ENCODE peak calls at places on chromosomes 6 and 20, in nine cellular contexts. J is left lung, I is uterus, Y is GM23248, L is thoracic aorta, N is A549, Z is DND-41, X is pancreas, U is Peyer's patch. E is an unnamed sample.

GRCh38 chr6:40778186-40778585 is 191.0 kb upstream of the LRFN2 start:
- DNase-seq in X (no peak), Z (no peak), I (no peak), J (no peak), U (no peak), Y (peak; percentile 68), N (no peak), L (no peak), E (no peak)

GRCh38 chr20:19987046-19987445 is 30.1 kb upstream of the NAA20 start:
- DNase-seq in N (no peak), Z (no peak), I (no peak), L (no peak), U (no peak), J (no peak), Y (no peak), X (no peak), E (no peak)

GRCh38 chr20:50431066-50431450 is 79.1 kb upstream of the PTPN1 start:
- DNase-seq in U (no peak), Z (no peak), X (no peak), Y (no peak), I (no peak), J (no peak), N (no peak), L (no peak), E (no peak)

GRCh38 chr6:139510040-139510815 is 135.8 kb upstream of the CITED2 start:
- DNase-seq in I (no peak), Y (no peak), N (no peak), J (no peak), U (no peak), Z (no peak), L (no peak), X (no peak), E (peak; percentile 32)

GRCh38 chr6:57109905-57110304 is 19.9 kb downstream of the ZNF451 start:
- DNase-seq in J (no peak), N (no peak), L (no peak), Y (peak; percentile 18), X (no peak), U (no peak), I (no peak), Z (no peak), E (no peak)

GRCh38 chr6:32154514-32155161 is 697 bp downstream of the PPT2 start:
- DNase-seq in I (peak; percentile 65), Y (peak; percentile 86), L (peak; percentile 29), J (peak; percentile 83), U (peak; percentile 78), X (peak; percentile 71), Z (peak; percentile 75), N (peak; percentile 71), E (peak; percentile 82)

GRCh38 chr6:166707045-166707444 is 80.0 kb upstream of the RPS6KA2 start:
- DNase-seq in L (no peak), Z (peak; percentile 7), N (peak; percentile 35), J (peak; percentile 92), Y (peak; percentile 55), I (no peak), X (peak; percentile 56), U (no peak), E (peak; percentile 55)

GRCh38 chr6:63269470-63269869 is 50.3 kb downstream of the LGSN start:
- DNase-seq in X (no peak), L (no peak), N (no peak), Y (no peak), J (no peak), U (no peak), I (no peak), Z (no peak), E (no peak)

DNA sequence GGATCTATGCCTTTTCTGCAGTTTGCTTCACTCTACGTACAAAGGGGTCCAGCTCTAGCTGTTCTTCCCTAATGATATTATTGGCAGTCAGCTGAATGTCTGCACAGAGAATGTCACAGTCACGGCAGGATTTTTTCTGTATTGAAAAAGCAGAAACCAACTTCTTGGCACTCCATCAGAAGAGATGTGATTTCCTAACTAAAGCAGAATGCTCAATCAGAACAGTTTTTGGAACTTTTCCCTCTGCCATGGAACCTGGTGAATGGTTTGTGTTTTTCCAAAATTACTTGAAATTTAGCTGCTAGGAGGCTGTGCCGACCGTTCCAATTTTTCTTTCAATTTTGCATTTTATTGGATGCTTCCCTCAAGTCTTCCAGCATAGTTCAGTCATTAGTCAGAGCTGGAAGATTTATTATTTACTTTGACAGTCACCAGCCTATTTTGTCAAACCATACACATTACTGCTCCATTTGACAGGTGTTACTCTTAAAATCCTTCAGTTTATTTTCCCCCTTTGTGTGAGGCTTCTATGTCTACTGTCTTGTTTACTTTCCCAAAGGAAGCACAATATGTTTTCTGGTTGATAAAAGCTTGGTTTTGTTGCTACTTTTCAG is 259.6 kb upstream of the EPHA7 start:
- DNase-seq in X (no peak), J (no peak), L (no peak), I (no peak), Y (no peak), U (no peak), N (no peak), Z (no peak), E (peak; percentile 32)
- H3K4me3 ChIP-seq in X (no peak overlapping the region), J (no peak overlapping the region), L (no peak overlapping the region), I (no peak overlapping the region), Y (no peak overlapping the region), U (no peak overlapping the region), N (no peak overlapping the region), Z (no peak overlapping the region), E (peak overlapping the region; percentile 39)

GRCh38 chr6:89940225-89941027 is 46.2 kb downstream of the GJA10 start:
- DNase-seq in L (no peak), I (peak; percentile 70), X (peak; percentile 59), J (no peak), Z (peak; percentile 80), N (peak; percentile 75), Y (peak; percentile 88), U (no peak), E (peak; percentile 86)

GRCh38 chr6:89942601-89943000 is 48.3 kb downstream of the GJA10 start:
- DNase-seq in N (no peak), I (no peak), L (no peak), X (no peak), U (no peak), J (no peak), Z (no peak), Y (no peak), E (no peak)

GRCh38 chr6:89941847-89942497 is 47.7 kb downstream of the GJA10 start:
- DNase-seq in N (no peak), Y (no peak), J (no peak), I (no peak), L (no peak), U (no peak), Z (no peak), X (no peak), E (no peak)

GRCh38 chr6:89939144-89939543 is 44.9 kb downstream of the GJA10 start:
- DNase-seq in I (no peak), J (no peak), U (no peak), X (no peak), N (no peak), Y (no peak), L (no peak), Z (no peak), E (no peak)

DNA sequence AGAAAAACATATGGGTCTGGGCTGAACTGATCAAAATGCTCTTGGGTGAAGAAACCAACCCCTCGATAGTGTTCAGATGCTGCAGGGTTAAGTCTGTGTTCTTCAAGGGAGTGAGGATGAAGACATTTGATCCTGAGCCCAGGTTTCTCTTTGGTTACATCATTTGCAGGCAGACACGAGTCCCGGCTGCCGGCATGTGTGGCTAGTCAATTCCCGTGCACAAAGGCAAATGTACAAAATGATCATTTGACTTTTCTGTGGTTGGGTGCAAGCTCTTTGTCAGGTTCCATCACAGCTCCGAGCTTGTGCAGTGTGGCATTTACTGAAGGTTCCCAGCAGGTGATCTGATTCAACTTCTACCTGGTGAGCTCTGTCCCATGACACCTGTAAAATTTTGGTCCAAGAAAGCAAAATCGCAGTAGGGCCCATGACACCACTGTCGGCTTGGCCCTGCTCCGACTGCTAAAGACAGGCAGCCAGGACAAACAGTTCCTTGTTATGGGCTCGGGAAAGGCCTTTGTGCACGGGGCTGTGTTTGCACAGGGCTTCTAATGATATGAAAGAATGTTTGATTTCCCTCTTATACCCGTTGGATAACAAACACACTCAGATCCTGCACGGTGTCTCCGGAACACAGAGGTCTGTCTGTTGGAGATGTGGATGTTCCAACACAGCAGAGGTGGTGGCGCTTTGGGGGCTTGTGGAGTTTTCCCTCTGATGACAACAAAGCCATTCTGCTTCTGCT is 46.9 kb downstream of the GJA10 start:
- DNase-seq in I (peak; percentile 35), Y (peak; percentile 40), X (peak; percentile 51), Z (no peak), N (no peak), L (no peak), J (no peak), U (no peak), E (no peak)
- H3K27ac ChIP-seq in I (peak overlapping the region; percentile 37), Y (no peak overlapping the region), X (peak overlapping the region; percentile 12), Z (peak overlapping the region; percentile 40), N (peak overlapping the region; percentile 27), L (no peak overlapping the region), J (peak overlapping the region; percentile 44), U (no peak overlapping the region), E (no peak overlapping the region)

GRCh38 chr20:53826597-53827291 is 233.1 kb upstream of the ZNF217 start:
- DNase-seq in L (no peak), N (peak; percentile 72), Z (no peak), J (no peak), X (peak; percentile 31), U (no peak), I (no peak), Y (peak; percentile 26), E (no peak)

GRCh38 chr20:53826090-53826489 is 232.5 kb upstream of the ZNF217 start:
- DNase-seq in U (no peak), Z (no peak), N (no peak), I (no peak), X (no peak), L (no peak), Y (no peak), J (no peak), E (no peak)

GRCh38 chr20:53828673-53829085 is 235.0 kb upstream of the ZNF217 start:
- DNase-seq in U (no peak), J (no peak), Z (peak; percentile 41), N (peak; percentile 84), L (no peak), Y (peak; percentile 94), I (peak; percentile 35), X (peak; percentile 28), E (peak; percentile 77)

GRCh38 chr20:53827996-53828672 is 234.5 kb upstream of the ZNF217 start:
- DNase-seq in Y (peak; percentile 92), Z (no peak), U (no peak), J (no peak), I (no peak), N (peak; percentile 84), L (no peak), X (no peak), E (no peak)

DNA sequence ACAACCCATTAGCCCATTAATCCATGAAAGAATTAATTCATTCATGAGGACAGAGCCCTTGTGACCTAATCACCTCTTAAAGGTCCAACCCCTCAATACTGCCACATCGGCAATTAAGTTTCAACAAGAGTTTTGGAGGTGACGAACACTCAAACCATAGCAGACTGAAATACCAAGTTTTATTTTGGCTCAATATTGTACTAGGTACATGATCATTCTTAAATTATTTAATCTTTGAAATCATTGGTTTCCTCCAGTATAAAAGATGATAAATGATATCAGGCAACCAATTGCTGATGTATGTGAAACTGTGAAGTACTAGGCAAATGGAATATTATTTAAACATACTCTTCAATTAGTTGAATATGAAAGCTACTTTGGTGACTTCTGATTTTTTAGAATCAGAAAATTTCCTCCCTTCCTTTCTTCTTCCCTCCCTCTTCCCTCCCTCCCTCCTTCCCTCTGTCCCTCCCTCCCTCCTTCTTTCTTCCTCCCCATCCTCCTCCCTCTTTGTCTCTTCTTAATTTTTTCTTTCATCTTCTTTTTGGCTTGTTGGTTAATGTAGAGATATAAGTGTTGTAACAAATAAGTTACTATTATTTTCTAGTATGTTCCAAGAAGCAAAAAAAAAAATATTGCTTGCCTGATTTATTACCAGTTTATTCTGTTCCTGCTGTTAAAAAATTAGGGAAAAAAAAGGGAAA is 233.8 kb upstream of the ZNF217 start:
- DNase-seq in N (no peak), U (no peak), Z (no peak), I (no peak), X (no peak), L (no peak), J (no peak), Y (peak; percentile 14), E (no peak)
- H3K4me1 ChIP-seq in N (peaks cover 61% of the 10 kb centered on the region), U (no peaks in the 10 kb centered on the region), Z (peaks cover 34% of the 10 kb centered on the region), I (no peaks in the 10 kb centered on the region), X (peaks cover 30% of the 10 kb centered on the region), L (peaks cover 11% of the 10 kb centered on the region), J (peaks cover 35% of the 10 kb centered on the region), Y (peaks cover 40% of the 10 kb centered on the region), E (peaks cover 18% of the 10 kb centered on the region)

GRCh38 chr6:17283074-17283473 is 1.9 kb downstream of the RBM24 start:
- DNase-seq in L (no peak), U (no peak), X (no peak), I (no peak), Z (no peak), N (no peak), Y (no peak), J (no peak), E (no peak)
- H3K4me3 ChIP-seq in L (peak overlapping the region; percentile 91), U (peak overlapping the region; percentile 65), X (no peak overlapping the region), I (no peak overlapping the region), Z (no peak overlapping the region), N (peak overlapping the region; percentile 90), Y (peak overlapping the region; percentile 45), J (no peak overlapping the region), E (peak overlapping the region; percentile 95)

E was measured in SJCRH30.